ENCODE peak calls at places on chromosome 13, in nine cellular contexts. One of them, this sample, is unnamed.

GRCh38 chr13:52850396-52851152 is 2.1 kb upstream of the PCDH8 start:
- DNase-seq in skeletal muscle cell: no peak
- DNase-seq in transverse colon: peak
- DNase-seq in adrenal gland: peak
- DNase-seq in stimulated activated CD8-positive, alpha-beta memory T cell treated with anti-CD3 and anti-CD28 coated beads, Interleukin-2, amount 100 ng/mL, for 48 hours: no peak
- DNase-seq in fibroblast of mammary gland: peak
- DNase-seq in NCI-H345: peak
- DNase-seq in T-helper 2 cell: no peak
- DNase-seq in GM04503: no peak
- DNase-seq in this sample: peak

GRCh38 chr13:32897296-32897695 is 118.9 kb upstream of the KL start:
- DNase-seq in skeletal muscle cell: no peak
- DNase-seq in transverse colon: no peak
- DNase-seq in adrenal gland: no peak
- DNase-seq in stimulated activated CD8-positive, alpha-beta memory T cell treated with anti-CD3 and anti-CD28 coated beads, Interleukin-2, amount 100 ng/mL, for 48 hours: no peak
- DNase-seq in fibroblast of mammary gland: no peak
- DNase-seq in NCI-H345: no peak
- DNase-seq in T-helper 2 cell: no peak
- DNase-seq in GM04503: no peak
- DNase-seq in this sample: no peak

GRCh38 chr13:83232626-83233025 is 649.6 kb downstream of the SLITRK1 start:
- DNase-seq in skeletal muscle cell: no peak
- DNase-seq in transverse colon: no peak
- DNase-seq in adrenal gland: no peak
- DNase-seq in stimulated activated CD8-positive, alpha-beta memory T cell treated with anti-CD3 and anti-CD28 coated beads, Interleukin-2, amount 100 ng/mL, for 48 hours: no peak
- DNase-seq in fibroblast of mammary gland: no peak
- DNase-seq in NCI-H345: no peak
- DNase-seq in T-helper 2 cell: no peak
- DNase-seq in GM04503: no peak
- DNase-seq in this sample: no peak

GRCh38 chr13:111115051-111115840 is at the start of gene ARHGEF7:
- DNase-seq in skeletal muscle cell: no peak
- DNase-seq in transverse colon: no peak
- DNase-seq in adrenal gland: peak
- DNase-seq in stimulated activated CD8-positive, alpha-beta memory T cell treated with anti-CD3 and anti-CD28 coated beads, Interleukin-2, amount 100 ng/mL, for 48 hours: no peak
- DNase-seq in fibroblast of mammary gland: no peak
- DNase-seq in NCI-H345: peak
- DNase-seq in T-helper 2 cell: no peak
- DNase-seq in GM04503: no peak
- DNase-seq in this sample: no peak

GRCh38 chr13:75650991-75651390 is 14.9 kb downstream of the LMO7 start:
- DNase-seq in skeletal muscle cell: no peak
- DNase-seq in transverse colon: no peak
- DNase-seq in adrenal gland: no peak
- DNase-seq in stimulated activated CD8-positive, alpha-beta memory T cell treated with anti-CD3 and anti-CD28 coated beads, Interleukin-2, amount 100 ng/mL, for 48 hours: no peak
- DNase-seq in fibroblast of mammary gland: no peak
- DNase-seq in NCI-H345: no peak
- DNase-seq in T-helper 2 cell: no peak
- DNase-seq in GM04503: no peak
- DNase-seq in this sample: no peak

GRCh38 chr13:102983496-102983895 is 82.7 kb downstream of the SLC10A2 start:
- DNase-seq in skeletal muscle cell: peak
- DNase-seq in transverse colon: no peak
- DNase-seq in adrenal gland: peak
- DNase-seq in stimulated activated CD8-positive, alpha-beta memory T cell treated with anti-CD3 and anti-CD28 coated beads, Interleukin-2, amount 100 ng/mL, for 48 hours: no peak
- DNase-seq in fibroblast of mammary gland: peak
- DNase-seq in NCI-H345: no peak
- DNase-seq in T-helper 2 cell: no peak
- DNase-seq in GM04503: no peak
- DNase-seq in this sample: no peak

GRCh38 chr13:25463496-25463895 is 91.7 kb downstream of the ATP8A2 start:
- DNase-seq in skeletal muscle cell: no peak
- DNase-seq in transverse colon: no peak
- DNase-seq in adrenal gland: no peak
- DNase-seq in stimulated activated CD8-positive, alpha-beta memory T cell treated with anti-CD3 and anti-CD28 coated beads, Interleukin-2, amount 100 ng/mL, for 48 hours: no peak
- DNase-seq in fibroblast of mammary gland: no peak
- DNase-seq in NCI-H345: no peak
- DNase-seq in T-helper 2 cell: no peak
- DNase-seq in GM04503: no peak
- DNase-seq in this sample: no peak

GRCh38 chr13:94415484-94415883 is 64.0 kb downstream of the DCT start:
- DNase-seq in skeletal muscle cell: no peak
- DNase-seq in transverse colon: no peak
- DNase-seq in adrenal gland: no peak
- DNase-seq in stimulated activated CD8-positive, alpha-beta memory T cell treated with anti-CD3 and anti-CD28 coated beads, Interleukin-2, amount 100 ng/mL, for 48 hours: no peak
- DNase-seq in fibroblast of mammary gland: no peak
- DNase-seq in NCI-H345: peak
- DNase-seq in T-helper 2 cell: no peak
- DNase-seq in GM04503: no peak
- DNase-seq in this sample: no peak

GRCh38 chr13:37618554-37618953 is 20.0 kb upstream of the POSTN start:
- DNase-seq in skeletal muscle cell: no peak
- DNase-seq in transverse colon: no peak
- DNase-seq in adrenal gland: no peak
- DNase-seq in stimulated activated CD8-positive, alpha-beta memory T cell treated with anti-CD3 and anti-CD28 coated beads, Interleukin-2, amount 100 ng/mL, for 48 hours: no peak
- DNase-seq in fibroblast of mammary gland: peak
- DNase-seq in NCI-H345: no peak
- DNase-seq in T-helper 2 cell: no peak
- DNase-seq in GM04503: peak
- DNase-seq in this sample: no peak

GRCh38 chr13:43444085-43444484 is 342.7 kb downstream of the ENOX1 start:
- DNase-seq in skeletal muscle cell: no peak
- DNase-seq in transverse colon: no peak
- DNase-seq in adrenal gland: no peak
- DNase-seq in stimulated activated CD8-positive, alpha-beta memory T cell treated with anti-CD3 and anti-CD28 coated beads, Interleukin-2, amount 100 ng/mL, for 48 hours: no peak
- DNase-seq in fibroblast of mammary gland: no peak
- DNase-seq in NCI-H345: no peak
- DNase-seq in T-helper 2 cell: no peak
- DNase-seq in GM04503: no peak
- DNase-seq in this sample: no peak

GRCh38 chr13:73133536-73133935 is 74.7 kb downstream of the KLF5 start:
- DNase-seq in skeletal muscle cell: no peak
- DNase-seq in transverse colon: peak
- DNase-seq in adrenal gland: no peak
- DNase-seq in stimulated activated CD8-positive, alpha-beta memory T cell treated with anti-CD3 and anti-CD28 coated beads, Interleukin-2, amount 100 ng/mL, for 48 hours: no peak
- DNase-seq in fibroblast of mammary gland: peak
- DNase-seq in NCI-H345: no peak
- DNase-seq in T-helper 2 cell: no peak
- DNase-seq in GM04503: no peak
- DNase-seq in this sample: peak

GRCh38 chr13:35136585-35136984 is 194.5 kb downstream of the NBEA start:
- DNase-seq in skeletal muscle cell: no peak
- DNase-seq in transverse colon: no peak
- DNase-seq in adrenal gland: no peak
- DNase-seq in stimulated activated CD8-positive, alpha-beta memory T cell treated with anti-CD3 and anti-CD28 coated beads, Interleukin-2, amount 100 ng/mL, for 48 hours: no peak
- DNase-seq in fibroblast of mammary gland: no peak
- DNase-seq in NCI-H345: no peak
- DNase-seq in T-helper 2 cell: no peak
- DNase-seq in GM04503: no peak
- DNase-seq in this sample: no peak

GRCh38 chr13:51621597-51621996 is 37.3 kb downstream of the WDFY2 start:
- DNase-seq in skeletal muscle cell: no peak
- DNase-seq in transverse colon: no peak
- DNase-seq in adrenal gland: no peak
- DNase-seq in stimulated activated CD8-positive, alpha-beta memory T cell treated with anti-CD3 and anti-CD28 coated beads, Interleukin-2, amount 100 ng/mL, for 48 hours: no peak
- DNase-seq in fibroblast of mammary gland: no peak
- DNase-seq in NCI-H345: no peak
- DNase-seq in T-helper 2 cell: no peak
- DNase-seq in GM04503: no peak
- DNase-seq in this sample: no peak

GRCh38 chr13:109256866-109257760 is 529.3 kb downstream of the IRS2 start:
- DNase-seq in skeletal muscle cell: peak
- DNase-seq in transverse colon: no peak
- DNase-seq in adrenal gland: peak
- DNase-seq in stimulated activated CD8-positive, alpha-beta memory T cell treated with anti-CD3 and anti-CD28 coated beads, Interleukin-2, amount 100 ng/mL, for 48 hours: no peak
- DNase-seq in fibroblast of mammary gland: peak
- DNase-seq in NCI-H345: no peak
- DNase-seq in T-helper 2 cell: no peak
- DNase-seq in GM04503: peak
- DNase-seq in this sample: no peak

GRCh38 chr13:21557995-21558394 is 46.0 kb downstream of the MICU2 start:
- DNase-seq in skeletal muscle cell: no peak
- DNase-seq in transverse colon: no peak
- DNase-seq in adrenal gland: peak
- DNase-seq in stimulated activated CD8-positive, alpha-beta memory T cell treated with anti-CD3 and anti-CD28 coated beads, Interleukin-2, amount 100 ng/mL, for 48 hours: no peak
- DNase-seq in fibroblast of mammary gland: peak
- DNase-seq in NCI-H345: no peak
- DNase-seq in T-helper 2 cell: no peak
- DNase-seq in GM04503: peak
- DNase-seq in this sample: no peak

GRCh38 chr13:57045816-57046691 is 94.7 kb upstream of the PRR20A start:
- DNase-seq in skeletal muscle cell: no peak
- DNase-seq in transverse colon: no peak
- DNase-seq in adrenal gland: no peak
- DNase-seq in stimulated activated CD8-positive, alpha-beta memory T cell treated with anti-CD3 and anti-CD28 coated beads, Interleukin-2, amount 100 ng/mL, for 48 hours: no peak
- DNase-seq in fibroblast of mammary gland: no peak
- DNase-seq in NCI-H345: no peak
- DNase-seq in T-helper 2 cell: no peak
- DNase-seq in GM04503: no peak
- DNase-seq in this sample: no peak

GRCh38 chr13:38641164-38641948 is 45.5 kb upstream of the FREM2 start:
- DNase-seq in skeletal muscle cell: no peak
- DNase-seq in transverse colon: no peak
- DNase-seq in adrenal gland: no peak
- DNase-seq in stimulated activated CD8-positive, alpha-beta memory T cell treated with anti-CD3 and anti-CD28 coated beads, Interleukin-2, amount 100 ng/mL, for 48 hours: no peak
- DNase-seq in fibroblast of mammary gland: peak
- DNase-seq in NCI-H345: no peak
- DNase-seq in T-helper 2 cell: no peak
- DNase-seq in GM04503: no peak
- DNase-seq in this sample: no peak

GRCh38 chr13:114282143-114282685 is 813 bp downstream of the UPF3A start:
- DNase-seq in skeletal muscle cell: no peak
- DNase-seq in transverse colon: peak
- DNase-seq in adrenal gland: peak
- DNase-seq in stimulated activated CD8-positive, alpha-beta memory T cell treated with anti-CD3 and anti-CD28 coated beads, Interleukin-2, amount 100 ng/mL, for 48 hours: peak
- DNase-seq in fibroblast of mammary gland: peak
- DNase-seq in NCI-H345: peak
- DNase-seq in T-helper 2 cell: peak
- DNase-seq in GM04503: no peak
- DNase-seq in this sample: peak

GRCh38 chr13:27171244-27171829 is at the start of gene USP12:
- DNase-seq in skeletal muscle cell: no peak
- DNase-seq in transverse colon: peak
- DNase-seq in adrenal gland: no peak
- DNase-seq in stimulated activated CD8-positive, alpha-beta memory T cell treated with anti-CD3 and anti-CD28 coated beads, Interleukin-2, amount 100 ng/mL, for 48 hours: peak
- DNase-seq in fibroblast of mammary gland: peak
- DNase-seq in NCI-H345: peak
- DNase-seq in T-helper 2 cell: no peak
- DNase-seq in GM04503: no peak
- DNase-seq in this sample: no peak

GRCh38 chr13:36531746-36532486 is 99.6 kb downstream of the CCNA1 start:
- DNase-seq in skeletal muscle cell: no peak
- DNase-seq in transverse colon: no peak
- DNase-seq in adrenal gland: peak
- DNase-seq in stimulated activated CD8-positive, alpha-beta memory T cell treated with anti-CD3 and anti-CD28 coated beads, Interleukin-2, amount 100 ng/mL, for 48 hours: no peak
- DNase-seq in fibroblast of mammary gland: peak
- DNase-seq in NCI-H345: no peak
- DNase-seq in T-helper 2 cell: no peak
- DNase-seq in GM04503: no peak
- DNase-seq in this sample: no peak

GRCh38 chr13:109954441-109954840 is 168.1 kb upstream of the IRS2 start:
- DNase-seq in skeletal muscle cell: no peak
- DNase-seq in transverse colon: no peak
- DNase-seq in adrenal gland: no peak
- DNase-seq in stimulated activated CD8-positive, alpha-beta memory T cell treated with anti-CD3 and anti-CD28 coated beads, Interleukin-2, amount 100 ng/mL, for 48 hours: no peak
- DNase-seq in fibroblast of mammary gland: no peak
- DNase-seq in NCI-H345: no peak
- DNase-seq in T-helper 2 cell: no peak
- DNase-seq in GM04503: no peak
- DNase-seq in this sample: no peak

GRCh38 chr13:54078271-54078670 is 1049.7 kb downstream of the OLFM4 start:
- DNase-seq in skeletal muscle cell: no peak
- DNase-seq in transverse colon: no peak
- DNase-seq in adrenal gland: no peak
- DNase-seq in stimulated activated CD8-positive, alpha-beta memory T cell treated with anti-CD3 and anti-CD28 coated beads, Interleukin-2, amount 100 ng/mL, for 48 hours: no peak
- DNase-seq in fibroblast of mammary gland: no peak
- DNase-seq in NCI-H345: no peak
- DNase-seq in T-helper 2 cell: no peak
- DNase-seq in GM04503: no peak
- DNase-seq in this sample: no peak

GRCh38 chr13:112740502-112741131 is 50.8 kb downstream of the ATP11A start:
- DNase-seq in skeletal muscle cell: peak
- DNase-seq in transverse colon: peak
- DNase-seq in adrenal gland: peak
- DNase-seq in stimulated activated CD8-positive, alpha-beta memory T cell treated with anti-CD3 and anti-CD28 coated beads, Interleukin-2, amount 100 ng/mL, for 48 hours: no peak
- DNase-seq in fibroblast of mammary gland: peak
- DNase-seq in NCI-H345: no peak
- DNase-seq in T-helper 2 cell: no peak
- DNase-seq in GM04503: peak
- DNase-seq in this sample: no peak

GRCh38 chr13:46516624-46517318 is 36.2 kb upstream of the LRCH1 start:
- DNase-seq in skeletal muscle cell: peak
- DNase-seq in transverse colon: no peak
- DNase-seq in adrenal gland: peak
- DNase-seq in stimulated activated CD8-positive, alpha-beta memory T cell treated with anti-CD3 and anti-CD28 coated beads, Interleukin-2, amount 100 ng/mL, for 48 hours: no peak
- DNase-seq in fibroblast of mammary gland: peak
- DNase-seq in NCI-H345: peak
- DNase-seq in T-helper 2 cell: no peak
- DNase-seq in GM04503: no peak
- DNase-seq in this sample: no peak

GRCh38 chr13:99311137-99311536 is 3.9 kb upstream of the GPR183 start:
- DNase-seq in skeletal muscle cell: no peak
- DNase-seq in transverse colon: no peak
- DNase-seq in adrenal gland: no peak
- DNase-seq in stimulated activated CD8-positive, alpha-beta memory T cell treated with anti-CD3 and anti-CD28 coated beads, Interleukin-2, amount 100 ng/mL, for 48 hours: no peak
- DNase-seq in fibroblast of mammary gland: peak
- DNase-seq in NCI-H345: no peak
- DNase-seq in T-helper 2 cell: no peak
- DNase-seq in GM04503: no peak
- DNase-seq in this sample: no peak

GRCh38 chr13:112095354-112095753 is 28.4 kb downstream of the SOX1 start:
- DNase-seq in skeletal muscle cell: no peak
- DNase-seq in transverse colon: no peak
- DNase-seq in adrenal gland: no peak
- DNase-seq in stimulated activated CD8-positive, alpha-beta memory T cell treated with anti-CD3 and anti-CD28 coated beads, Interleukin-2, amount 100 ng/mL, for 48 hours: no peak
- DNase-seq in fibroblast of mammary gland: no peak
- DNase-seq in NCI-H345: no peak
- DNase-seq in T-helper 2 cell: no peak
- DNase-seq in GM04503: no peak
- DNase-seq in this sample: no peak

GRCh38 chr13:100549316-100549715 is 39.3 kb downstream of the GGACT start:
- DNase-seq in skeletal muscle cell: no peak
- DNase-seq in transverse colon: no peak
- DNase-seq in adrenal gland: no peak
- DNase-seq in stimulated activated CD8-positive, alpha-beta memory T cell treated with anti-CD3 and anti-CD28 coated beads, Interleukin-2, amount 100 ng/mL, for 48 hours: no peak
- DNase-seq in fibroblast of mammary gland: no peak
- DNase-seq in NCI-H345: no peak
- DNase-seq in T-helper 2 cell: no peak
- DNase-seq in GM04503: no peak
- DNase-seq in this sample: no peak

GRCh38 chr13:110993788-110994187 is 78.9 kb upstream of the ANKRD10 start:
- DNase-seq in skeletal muscle cell: no peak
- DNase-seq in transverse colon: no peak
- DNase-seq in adrenal gland: no peak
- DNase-seq in stimulated activated CD8-positive, alpha-beta memory T cell treated with anti-CD3 and anti-CD28 coated beads, Interleukin-2, amount 100 ng/mL, for 48 hours: no peak
- DNase-seq in fibroblast of mammary gland: no peak
- DNase-seq in NCI-H345: no peak
- DNase-seq in T-helper 2 cell: no peak
- DNase-seq in GM04503: no peak
- DNase-seq in this sample: no peak

GRCh38 chr13:72109863-72110262 is 242.9 kb upstream of the DACH1 start:
- DNase-seq in skeletal muscle cell: no peak
- DNase-seq in transverse colon: no peak
- DNase-seq in adrenal gland: no peak
- DNase-seq in stimulated activated CD8-positive, alpha-beta memory T cell treated with anti-CD3 and anti-CD28 coated beads, Interleukin-2, amount 100 ng/mL, for 48 hours: no peak
- DNase-seq in fibroblast of mammary gland: no peak
- DNase-seq in NCI-H345: no peak
- DNase-seq in T-helper 2 cell: no peak
- DNase-seq in GM04503: no peak
- DNase-seq in this sample: no peak

GRCh38 chr13:42880241-42880640 is 98.9 kb downstream of the FAM216B start:
- DNase-seq in skeletal muscle cell: no peak
- DNase-seq in transverse colon: no peak
- DNase-seq in adrenal gland: no peak
- DNase-seq in stimulated activated CD8-positive, alpha-beta memory T cell treated with anti-CD3 and anti-CD28 coated beads, Interleukin-2, amount 100 ng/mL, for 48 hours: no peak
- DNase-seq in fibroblast of mammary gland: peak
- DNase-seq in NCI-H345: no peak
- DNase-seq in T-helper 2 cell: no peak
- DNase-seq in GM04503: no peak
- DNase-seq in this sample: no peak

GRCh38 chr13:97855570-97855970 is 97.9 kb upstream of the IPO5 start:
- DNase-seq in skeletal muscle cell: peak
- DNase-seq in transverse colon: peak
- DNase-seq in adrenal gland: peak
- DNase-seq in stimulated activated CD8-positive, alpha-beta memory T cell treated with anti-CD3 and anti-CD28 coated beads, Interleukin-2, amount 100 ng/mL, for 48 hours: no peak
- DNase-seq in fibroblast of mammary gland: peak
- DNase-seq in NCI-H345: peak
- DNase-seq in T-helper 2 cell: no peak
- DNase-seq in GM04503: peak
- DNase-seq in this sample: peak